ENCODE peak calls at places on chromosomes 4 and X, in seven cellular contexts. V is PC-3, S is mammary epithelial cell, J is K562, X is keratinocyte, G is HepG2, B is astrocyte. K is an unnamed sample.

GRCh38 chr4:61468091-61468720 is 268.1 kb downstream of the ADGRL3 start:
- DNase-seq in V (peak; percentile 99), S (peak; percentile 94), J (no peak), X (no peak), G (no peak), B (peak; percentile 90), K (peak; percentile 92)

GRCh38 chrX:118207831-118208453 is 91.3 kb upstream of the KLHL13 start:
- DNase-seq in V (peak; percentile 80), S (no peak), J (no peak), X (no peak), G (no peak), B (no peak), K (no peak)

GRCh38 chr4:47368211-47368610 is 95.3 kb downstream of the COMMD8 start:
- DNase-seq in V (no peak), S (no peak), J (no peak), X (no peak), G (no peak), B (no peak), K (no peak)

GRCh38 chr4:23006756-23007155 is 314.0 kb downstream of the GBA3 start:
- DNase-seq in V (peak; percentile 44), S (peak; percentile 9), J (no peak), X (no peak), G (no peak), B (peak; percentile 94), K (peak; percentile 94)

GRCh38 chrX:30488092-30488491 is 89.5 kb downstream of the TASL start:
- DNase-seq in V (peak; percentile 43), S (no peak), J (no peak), X (no peak), G (no peak), B (no peak), K (peak; percentile 15)

GRCh38 chr4:158949094-158949493 is 153.8 kb upstream of the RAPGEF2 start:
- DNase-seq in V (peak; percentile 35), S (peak; percentile 68), J (no peak), X (no peak), G (no peak), B (peak; percentile 47), K (peak; percentile 58)

GRCh38 chr4:183504930-183505555 is at the start of gene ING2:
- DNase-seq in V (no peak), S (peak; percentile 49), J (peak; percentile 78), X (no peak), G (peak; percentile 18), B (peak; percentile 11), K (no peak)

GRCh38 chr4:86960557-86960959 is 25.7 kb downstream of the AFF1 start:
- DNase-seq in V (no peak), S (no peak), J (no peak), X (no peak), G (peak; percentile 49), B (no peak), K (peak; percentile 14)

GRCh38 chr4:177596035-177596434 is 153.8 kb upstream of the AGA start:
- DNase-seq in V (peak; percentile 86), S (peak; percentile 83), J (no peak), X (peak; percentile 38), G (peak; percentile 2), B (peak; percentile 75), K (peak; percentile 85)

GRCh38 chr4:8292388-8293107 is 23.0 kb downstream of the HTRA3 start:
- DNase-seq in V (no peak), S (no peak), J (no peak), X (no peak), G (no peak), B (no peak), K (no peak)

GRCh38 chr4:175954685-175955084 is 111.0 kb upstream of the WDR17 start:
- DNase-seq in V (no peak), S (no peak), J (no peak), X (no peak), G (no peak), B (no peak), K (no peak)

GRCh38 chr4:176830971-176831370 is 38.2 kb upstream of the VEGFC start:
- DNase-seq in V (no peak), S (no peak), J (no peak), X (no peak), G (no peak), B (peak; percentile 60), K (no peak)

GRCh38 chr4:173504181-173504503 is 25.9 kb downstream of the HAND2 start:
- DNase-seq in V (peak; percentile 33), S (no peak), J (no peak), X (no peak), G (no peak), B (no peak), K (no peak)

GRCh38 chrX:26470946-26471345 is 255.0 kb downstream of the MAGEB5 start:
- DNase-seq in V (no peak), S (no peak), J (no peak), X (no peak), G (no peak), B (no peak), K (no peak)

GRCh38 chrX:53009032-53009431 is 39.6 kb upstream of the GPR173 start:
- DNase-seq in V (no peak), S (no peak), J (no peak), X (no peak), G (no peak), B (no peak), K (no peak)

GRCh38 chrX:53018627-53019026 is 30.0 kb upstream of the GPR173 start:
- DNase-seq in V (peak; percentile 12), S (no peak), J (no peak), X (no peak), G (peak; percentile 3), B (no peak), K (no peak)

GRCh38 chrX:53013291-53013690 is 35.3 kb upstream of the GPR173 start:
- DNase-seq in V (no peak), S (no peak), J (no peak), X (no peak), G (no peak), B (no peak), K (no peak)
- H4K20me1 ChIP-seq in V (no peaks in the 10 kb centered on the region), S (no peaks in the 10 kb centered on the region), J (no peaks in the 10 kb centered on the region), X (no peaks in the 10 kb centered on the region), G (no peaks in the 10 kb centered on the region), B (no peaks in the 10 kb centered on the region), K (no peaks in the 10 kb centered on the region)

GRCh38 chrX:8845469-8845868 is 44.3 kb upstream of the FAM9A start:
- DNase-seq in V (no peak), S (no peak), J (no peak), X (no peak), G (no peak), B (no peak), K (no peak)
- H3K4me1 ChIP-seq in V (peaks cover 66% of the 10 kb centered on the region), S (peaks cover 14% of the 10 kb centered on the region), J (no peaks in the 10 kb centered on the region), X (peaks cover 20% of the 10 kb centered on the region), G (peaks cover 23% of the 10 kb centered on the region), B (peaks cover 19% of the 10 kb centered on the region), K (no peaks in the 10 kb centered on the region)

GRCh38 chr4:168515222-168516011 is 18.6 kb downstream of the PALLD start:
- DNase-seq in V (no peak), S (no peak), J (no peak), X (no peak), G (no peak), B (no peak), K (no peak)

GRCh38 chr4:168511780-168512467 is 15.1 kb downstream of the PALLD start:
- DNase-seq in V (no peak), S (no peak), J (no peak), X (no peak), G (no peak), B (no peak), K (no peak)

GRCh38 chr4:168516841-168517240 is 20.0 kb downstream of the PALLD start:
- DNase-seq in V (no peak), S (no peak), J (no peak), X (no peak), G (no peak), B (no peak), K (no peak)

GRCh38 chr4:168509786-168510185 is 12.9 kb downstream of the PALLD start:
- DNase-seq in V (no peak), S (peak; percentile 41), J (no peak), X (no peak), G (no peak), B (peak; percentile 73), K (peak; percentile 80)

GRCh38 chr4:168514249-168514852 is 17.5 kb downstream of the PALLD start:
- DNase-seq in V (peak; percentile 71), S (peak; percentile 24), J (no peak), X (no peak), G (peak; percentile 5), B (no peak), K (peak; percentile 70)
- H3K9ac ChIP-seq in V (no peak overlapping the region), S (no peak overlapping the region), J (no peak overlapping the region), X (no peak overlapping the region), G (no peak overlapping the region), B (no peak overlapping the region), K (no peak overlapping the region)

GRCh38 chr4:152513078-152513477 is 22.8 kb downstream of the FBXW7 start:
- DNase-seq in V (no peak), S (no peak), J (no peak), X (no peak), G (no peak), B (no peak), K (no peak)

GRCh38 chr4:152514356-152514755 is 21.5 kb downstream of the FBXW7 start:
- DNase-seq in V (no peak), S (no peak), J (no peak), X (no peak), G (no peak), B (no peak), K (no peak)

GRCh38 chr4:152512483-152512882 is 23.4 kb downstream of the FBXW7 start:
- DNase-seq in V (no peak), S (no peak), J (no peak), X (no peak), G (no peak), B (no peak), K (no peak)

GRCh38 chr4:152516156-152516555 is 19.7 kb downstream of the FBXW7 start:
- DNase-seq in V (no peak), S (no peak), J (no peak), X (no peak), G (no peak), B (peak; percentile 34), K (peak; percentile 51)

DNA sequence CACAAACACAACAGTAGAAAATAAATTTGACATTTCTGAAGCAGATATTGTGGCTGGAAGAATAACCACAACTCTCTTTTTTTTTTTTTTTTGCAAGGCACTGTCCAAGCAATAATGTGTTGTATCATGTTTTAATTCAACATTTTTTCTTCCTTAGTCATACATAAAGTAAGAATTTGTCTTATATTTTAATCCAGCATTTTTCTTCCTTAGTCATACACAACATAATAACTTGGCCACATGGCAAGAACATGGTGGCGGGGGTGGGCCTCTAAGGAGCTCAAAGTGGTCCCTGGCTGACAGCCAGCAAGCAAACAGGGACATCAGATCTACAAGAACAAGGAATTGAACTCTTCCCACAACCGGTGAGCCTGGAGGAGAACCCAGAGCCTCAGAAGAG is 20.2 kb downstream of the FBXW7 start:
- DNase-seq in V (peak; percentile 53), S (peak; percentile 55), J (peak; percentile 15), X (no peak), G (no peak), B (peak; percentile 72), K (peak; percentile 67)
- H4K20me1 ChIP-seq in V (peaks cover 4% of the 10 kb centered on the region), S (no peaks in the 10 kb centered on the region), J (no peaks in the 10 kb centered on the region), X (peaks cover 8% of the 10 kb centered on the region), G (peaks cover 2% of the 10 kb centered on the region), B (peaks cover 33% of the 10 kb centered on the region), K (no peaks in the 10 kb centered on the region)

DNA sequence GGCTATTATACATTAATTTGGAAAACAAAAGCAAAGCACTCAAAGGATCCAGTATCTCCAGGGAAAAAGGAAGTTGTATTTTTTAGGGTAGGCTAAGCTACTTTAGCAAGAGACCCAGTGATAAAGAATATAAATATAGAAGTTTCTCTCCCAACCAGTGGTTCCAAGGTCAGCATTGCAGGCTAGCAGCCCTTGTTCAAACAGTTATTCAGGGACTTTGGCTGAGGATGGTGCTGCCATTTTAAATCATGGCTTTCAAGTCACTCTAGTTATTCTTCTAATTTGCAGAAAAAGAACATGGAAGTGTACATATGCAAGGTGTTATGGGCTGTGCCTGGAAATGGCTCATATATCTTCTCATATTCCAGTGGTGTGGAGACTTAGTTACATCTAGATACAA is 9.3 kb downstream of the SCOC start:
- DNase-seq in V (no peak), S (no peak), J (no peak), X (no peak), G (peak; percentile 12), B (no peak), K (no peak)
- H3K4me1 ChIP-seq in V (no peaks in the 10 kb centered on the region), S (no peaks in the 10 kb centered on the region), J (no peaks in the 10 kb centered on the region), X (no peaks in the 10 kb centered on the region), G (peaks cover 24% of the 10 kb centered on the region), B (no peaks in the 10 kb centered on the region), K (no peaks in the 10 kb centered on the region)

K was measured in fibroblast of lung.